ENCODE peak calls at places on chromosomes 7 and 10, in nine cellular contexts. M is A172; E is GM06990; L is Right ventricle myocardium superior; A is stimulated activated naive CD8-positive, alpha-beta T cell treated with anti-CD3 and anti-CD28 coated beads, Interleukin-15, amount 100 ng/mL, for 72 hours; W is activated CD4-positive, alpha-beta T cell treated with anti-CD3 and anti-CD28 coated beads, Interleukin-2, amount 50 U/mL, for 1 hour; K is cardiac muscle cell; O is skeletal muscle cell; P is cardiac fibroblast. B is an unnamed sample.

GRCh38 chr10:8174762-8175161 is 120.3 kb downstream of the GATA3 start:
- DNase-seq in A (no peak), W (no peak), K (no peak), L (no peak), E (no peak), M (no peak), P (no peak), O (no peak), B (no peak)

GRCh38 chr7:114760477-114760876 is 161.4 kb upstream of the MDFIC start:
- DNase-seq in A (no peak), P (no peak), O (no peak), K (no peak), M (peak), L (no peak), E (no peak), W (no peak), B (no peak)

GRCh38 chr7:148148456-148148855 is 442.1 kb upstream of the C7orf33 start:
- DNase-seq in W (no peak), P (no peak), E (no peak), M (no peak), L (no peak), O (no peak), A (no peak), K (no peak), B (no peak)

GRCh38 chr10:131757285-131758058 is 143.3 kb upstream of the PPP2R2D start:
- DNase-seq in M (no peak), L (no peak), P (no peak), W (no peak), K (no peak), A (no peak), E (no peak), O (no peak), B (no peak)

GRCh38 chr7:47683485-47683898 is 101.6 kb upstream of the TNS3 start:
- DNase-seq in M (no peak), W (no peak), L (no peak), K (no peak), E (no peak), A (no peak), O (no peak), P (no peak), B (no peak)

GRCh38 chr10:95845411-95845810 is 62.4 kb upstream of the CC2D2B start:
- DNase-seq in P (no peak), E (no peak), L (no peak), A (no peak), K (no peak), M (no peak), W (no peak), O (no peak), B (no peak)

GRCh38 chr10:133010095-133010837 is 67.9 kb upstream of the CFAP46 start:
- DNase-seq in A (no peak), L (no peak), P (no peak), M (no peak), W (no peak), K (no peak), E (no peak), O (no peak), B (no peak)

GRCh38 chr10:79929409-79929904 is 19.4 kb downstream of the SFTPD start:
- DNase-seq in K (peak), W (peak), L (peak), M (peak), E (peak), P (peak), O (no peak), A (peak), B (no peak)

GRCh38 chr10:113026679-113027078 is 76.6 kb downstream of the TCF7L2 start:
- DNase-seq in A (no peak), P (no peak), O (peak), L (no peak), W (no peak), K (no peak), M (peak), E (no peak), B (no peak)

GRCh38 chr10:86170255-86171153 is 196.1 kb downstream of the GRID1 start:
- DNase-seq in K (no peak), W (no peak), E (no peak), A (no peak), L (no peak), P (no peak), O (no peak), M (no peak), B (no peak)

GRCh38 chr7:159218216-159219006 is 73.7 kb upstream of the VIPR2 start:
- DNase-seq in O (no peak), L (no peak), W (no peak), P (peak), M (peak), E (no peak), K (no peak), A (no peak), B (no peak)

GRCh38 chr10:18368681-18369080 is 228.5 kb downstream of the CACNB2 start:
- DNase-seq in A (no peak), K (peak), O (no peak), E (no peak), P (peak), L (no peak), W (no peak), M (peak), B (no peak)

GRCh38 chr7:105934577-105935185 is 28.4 kb upstream of the CDHR3 start:
- DNase-seq in P (peak), M (peak), E (no peak), A (peak), L (no peak), O (peak), K (peak), W (no peak), B (no peak)

GRCh38 chr7:66697451-66698438 is 42.8 kb upstream of the RABGEF1 start:
- DNase-seq in L (peak), E (no peak), W (no peak), A (no peak), K (peak), O (peak), M (peak), P (peak), B (peak)

GRCh38 chr10:33157108-33157507 is 177.4 kb downstream of the NRP1 start:
- DNase-seq in W (no peak), M (peak), P (peak), O (peak), K (peak), E (no peak), L (no peak), A (no peak), B (no peak)

GRCh38 chr7:135959655-135960363 is 17.4 kb downstream of the MTPN start:
- DNase-seq in A (no peak), P (no peak), M (no peak), E (no peak), L (no peak), W (no peak), K (peak), O (no peak), B (no peak)

GRCh38 chr10:79196470-79197461 is 128.0 kb downstream of the ZMIZ1 start:
- DNase-seq in A (peak), E (peak), P (peak), K (peak), O (no peak), L (peak), M (peak), W (peak), B (peak)

GRCh38 chr7:86762129-86762528 is 118.4 kb downstream of the GRM3 start:
- DNase-seq in E (no peak), O (no peak), W (no peak), M (no peak), A (no peak), L (no peak), K (no peak), P (no peak), B (no peak)

B was measured in occipital lobe.